ENCODE peak calls at places on chromosomes 11 and 22, in seven cellular contexts. E is hippocampal formation; H is mesothelial cell of epicardium; Z is coronary artery; B is T47D; K is tibial nerve; J is activated T-helper 1 cell treated with anti-CD3 and anti-CD28 coated beads, Interleukin-2, amount 50 U/mL, for 16 hours. L is an unnamed sample.

GRCh38 chr11:61516191-61516590 is 7.6 kb downstream of the LRRC10B start:
- DNase-seq in E (no peak), H (no peak), Z (no peak), B (no peak), K (no peak), J (no peak), L (no peak)

GRCh38 chr22:49322861-49323622 is 504.6 kb downstream of the BRD1 start:
- DNase-seq in E (no peak), H (no peak), Z (peak; percentile 54), B (no peak), K (no peak), J (no peak), L (no peak)

GRCh38 chr22:48106215-48106614 is 1343.8 kb downstream of the TBC1D22A start:
- DNase-seq in E (no peak), H (no peak), Z (peak; percentile 56), B (no peak), K (no peak), J (no peak), L (no peak)

GRCh38 chr11:6271598-6271997 is 12.0 kb downstream of the CCKBR start:
- DNase-seq in E (no peak), H (no peak), Z (no peak), B (no peak), K (no peak), J (no peak), L (no peak)

GRCh38 chr22:24761888-24762675 is 12.4 kb downstream of the PIWIL3 start:
- DNase-seq in E (no peak), H (no peak), Z (no peak), B (no peak), K (no peak), J (no peak), L (no peak)

GRCh38 chr11:33227578-33228261 is 29.5 kb upstream of the HIPK3 start:
- DNase-seq in E (no peak), H (no peak), Z (no peak), B (no peak), K (no peak), J (no peak), L (no peak)

GRCh38 chr22:33476716-33477115 is 418.5 kb upstream of the SYN3 start:
- DNase-seq in E (no peak), H (no peak), Z (no peak), B (no peak), K (no peak), J (no peak), L (no peak)

GRCh38 chr22:40385041-40385782 is 14.8 kb downstream of the SGSM3 start:
- DNase-seq in E (no peak), H (no peak), Z (no peak), B (no peak), K (no peak), J (no peak), L (no peak)

GRCh38 chr11:27041141-27041869 is 690 bp downstream of the BBOX1 start:
- DNase-seq in E (peak; percentile 17), H (no peak), Z (no peak), B (no peak), K (no peak), J (no peak), L (no peak)

GRCh38 chr11:85132839-85133238 is 494.3 kb downstream of the DLG2 start:
- DNase-seq in E (peak; percentile 3), H (no peak), Z (no peak), B (no peak), K (no peak), J (no peak), L (no peak)

GRCh38 chr22:50699001-50699753 is 26.6 kb downstream of the SHANK3 start:
- DNase-seq in E (no peak), H (peak; percentile 18), Z (no peak), B (no peak), K (no peak), J (no peak), L (no peak)

GRCh38 chr11:65423516-65424199 is 1.1 kb downstream of the NEAT1 start:
- DNase-seq in E (no peak), H (no peak), Z (peak; percentile 79), B (no peak), K (peak; percentile 29), J (no peak), L (no peak)

GRCh38 chr11:73995247-73995646 is 12.6 kb upstream of the UCP2 start:
- DNase-seq in E (no peak), H (no peak), Z (no peak), B (no peak), K (no peak), J (no peak), L (no peak)

GRCh38 chr22:23058063-23058462 is 12.3 kb upstream of the GNAZ start:
- DNase-seq in E (no peak), H (no peak), Z (peak; percentile 33), B (no peak), K (no peak), J (no peak), L (no peak)

GRCh38 chr11:16271258-16271657 is 85.1 kb downstream of the SOX6 start:
- DNase-seq in E (no peak), H (no peak), Z (no peak), B (no peak), K (no peak), J (no peak), L (no peak)

GRCh38 chr11:33892906-33893594 is 1.2 kb upstream of the LMO2 start:
- DNase-seq in E (no peak), H (no peak), Z (no peak), B (no peak), K (no peak), J (no peak), L (no peak)

GRCh38 chr22:39690901-39691620 is 120.5 kb downstream of the CACNA1I start:
- DNase-seq in E (no peak), H (no peak), Z (no peak), B (no peak), K (no peak), J (no peak), L (no peak)

GRCh38 chr22:37634505-37635002 is 4.9 kb upstream of the SH3BP1 start:
- DNase-seq in E (no peak), H (no peak), Z (no peak), B (peak; percentile 43), K (no peak), J (no peak), L (no peak)

GRCh38 chr11:70502677-70503076 is 104.3 kb downstream of the CTTN start:
- DNase-seq in E (no peak), H (no peak), Z (no peak), B (no peak), K (no peak), J (no peak), L (no peak)

GRCh38 chr11:33773399-33774355 is 643 bp downstream of the FBXO3 start:
- DNase-seq in E (no peak), H (peak; percentile 23), Z (no peak), B (no peak), K (no peak), J (no peak), L (peak; percentile 68)

GRCh38 chr11:46914363-46914762 is 4.0 kb downstream of the LRP4 start:
- DNase-seq in E (no peak), H (no peak), Z (no peak), B (no peak), K (no peak), J (no peak), L (no peak)

GRCh38 chr11:59206635-59207034 is 6.1 kb downstream of the MPEG1 start:
- DNase-seq in E (peak; percentile 22), H (no peak), Z (no peak), B (peak; percentile 38), K (peak; percentile 58), J (no peak), L (peak; percentile 52)

GRCh38 chr22:43302462-43303109 is 40.6 kb downstream of the SCUBE1 start:
- DNase-seq in E (no peak), H (no peak), Z (no peak), B (no peak), K (no peak), J (no peak), L (no peak)

GRCh38 chr11:63841554-63841953 is 2.6 kb downstream of the MARK2 start:
- DNase-seq in E (no peak), H (no peak), Z (no peak), B (no peak), K (no peak), J (no peak), L (no peak)

GRCh38 chr11:83681045-83681781 is 395.0 kb upstream of the CCDC90B start:
- DNase-seq in E (peak; percentile 5), H (no peak), Z (no peak), B (no peak), K (no peak), J (no peak), L (no peak)

L was measured in 8988T.